ENCODE peak calls at places on chromosome 2, in ten cellular contexts. One of them, this sample, is unnamed.

GRCh38 chr2:110993557-110994231 is 127.0 kb upstream of the BCL2L11 start:
- DNase-seq in activated T-cell treated with anti-CD3 and anti-CD28 coated beads for 24 hours: no peak
- DNase-seq in Right ventricle myocardium superior: no peak
- DNase-seq in effector CD4-positive, alpha-beta T cell: no peak
- DNase-seq in CD8-positive, alpha-beta memory T cell: no peak
- DNase-seq in NCI-H526 treated with DMSO at 0.1 percent for 48 hours: no peak
- DNase-seq in germinal center: no peak
- DNase-seq in skeletal muscle cell: no peak
- DNase-seq in AG08395: no peak
- DNase-seq in AG04449: no peak
- DNase-seq in this sample: peak

GRCh38 chr2:29011650-29012060 is 30.6 kb downstream of the TOGARAM2 start:
- DNase-seq in activated T-cell treated with anti-CD3 and anti-CD28 coated beads for 24 hours: peak
- DNase-seq in Right ventricle myocardium superior: peak
- DNase-seq in effector CD4-positive, alpha-beta T cell: peak
- DNase-seq in CD8-positive, alpha-beta memory T cell: peak
- DNase-seq in NCI-H526 treated with DMSO at 0.1 percent for 48 hours: no peak
- DNase-seq in germinal center: peak
- DNase-seq in skeletal muscle cell: peak
- DNase-seq in AG08395: no peak
- DNase-seq in AG04449: no peak
- DNase-seq in this sample: peak

GRCh38 chr2:100588071-100588786 is 25.4 kb downstream of the PDCL3 start:
- DNase-seq in activated T-cell treated with anti-CD3 and anti-CD28 coated beads for 24 hours: no peak
- DNase-seq in Right ventricle myocardium superior: no peak
- DNase-seq in effector CD4-positive, alpha-beta T cell: peak
- DNase-seq in CD8-positive, alpha-beta memory T cell: peak
- DNase-seq in NCI-H526 treated with DMSO at 0.1 percent for 48 hours: no peak
- DNase-seq in germinal center: no peak
- DNase-seq in skeletal muscle cell: peak
- DNase-seq in AG08395: peak
- DNase-seq in AG04449: no peak
- DNase-seq in this sample: no peak

GRCh38 chr2:24762518-24762917 is 30.7 kb downstream of the PTRHD1 start:
- DNase-seq in activated T-cell treated with anti-CD3 and anti-CD28 coated beads for 24 hours: no peak
- DNase-seq in Right ventricle myocardium superior: no peak
- DNase-seq in effector CD4-positive, alpha-beta T cell: no peak
- DNase-seq in CD8-positive, alpha-beta memory T cell: no peak
- DNase-seq in NCI-H526 treated with DMSO at 0.1 percent for 48 hours: no peak
- DNase-seq in germinal center: no peak
- DNase-seq in skeletal muscle cell: no peak
- DNase-seq in AG08395: no peak
- DNase-seq in AG04449: no peak
- DNase-seq in this sample: no peak

GRCh38 chr2:105235388-105236059 is 6.0 kb upstream of the GPR45 start:
- DNase-seq in activated T-cell treated with anti-CD3 and anti-CD28 coated beads for 24 hours: peak
- DNase-seq in Right ventricle myocardium superior: peak
- DNase-seq in effector CD4-positive, alpha-beta T cell: peak
- DNase-seq in CD8-positive, alpha-beta memory T cell: peak
- DNase-seq in NCI-H526 treated with DMSO at 0.1 percent for 48 hours: peak
- DNase-seq in germinal center: peak
- DNase-seq in skeletal muscle cell: peak
- DNase-seq in AG08395: peak
- DNase-seq in AG04449: no peak
- DNase-seq in this sample: peak

GRCh38 chr2:218816561-218817011 is 15.0 kb downstream of the PRKAG3 start:
- DNase-seq in activated T-cell treated with anti-CD3 and anti-CD28 coated beads for 24 hours: no peak
- DNase-seq in Right ventricle myocardium superior: no peak
- DNase-seq in effector CD4-positive, alpha-beta T cell: no peak
- DNase-seq in CD8-positive, alpha-beta memory T cell: no peak
- DNase-seq in NCI-H526 treated with DMSO at 0.1 percent for 48 hours: no peak
- DNase-seq in germinal center: no peak
- DNase-seq in skeletal muscle cell: no peak
- DNase-seq in AG08395: no peak
- DNase-seq in AG04449: no peak
- DNase-seq in this sample: no peak

GRCh38 chr2:124024491-124025348 is at the start of gene CNTNAP5:
- DNase-seq in activated T-cell treated with anti-CD3 and anti-CD28 coated beads for 24 hours: no peak
- DNase-seq in Right ventricle myocardium superior: peak
- DNase-seq in effector CD4-positive, alpha-beta T cell: no peak
- DNase-seq in CD8-positive, alpha-beta memory T cell: no peak
- DNase-seq in NCI-H526 treated with DMSO at 0.1 percent for 48 hours: no peak
- DNase-seq in germinal center: peak
- DNase-seq in skeletal muscle cell: no peak
- DNase-seq in AG08395: peak
- DNase-seq in AG04449: no peak
- DNase-seq in this sample: no peak

GRCh38 chr2:142175917-142176316 is 45.1 kb upstream of the LRP1B start:
- DNase-seq in activated T-cell treated with anti-CD3 and anti-CD28 coated beads for 24 hours: no peak
- DNase-seq in Right ventricle myocardium superior: no peak
- DNase-seq in effector CD4-positive, alpha-beta T cell: no peak
- DNase-seq in CD8-positive, alpha-beta memory T cell: no peak
- DNase-seq in NCI-H526 treated with DMSO at 0.1 percent for 48 hours: no peak
- DNase-seq in germinal center: no peak
- DNase-seq in skeletal muscle cell: no peak
- DNase-seq in AG08395: no peak
- DNase-seq in AG04449: no peak
- DNase-seq in this sample: no peak

GRCh38 chr2:108412995-108413726 is 35.4 kb downstream of the SULT1C4 start:
- DNase-seq in activated T-cell treated with anti-CD3 and anti-CD28 coated beads for 24 hours: no peak
- DNase-seq in Right ventricle myocardium superior: no peak
- DNase-seq in effector CD4-positive, alpha-beta T cell: no peak
- DNase-seq in CD8-positive, alpha-beta memory T cell: no peak
- DNase-seq in NCI-H526 treated with DMSO at 0.1 percent for 48 hours: no peak
- DNase-seq in germinal center: no peak
- DNase-seq in skeletal muscle cell: peak
- DNase-seq in AG08395: peak
- DNase-seq in AG04449: peak
- DNase-seq in this sample: no peak

GRCh38 chr2:231134910-231135650 is 10.2 kb upstream of the HTR2B start:
- DNase-seq in activated T-cell treated with anti-CD3 and anti-CD28 coated beads for 24 hours: no peak
- DNase-seq in Right ventricle myocardium superior: no peak
- DNase-seq in effector CD4-positive, alpha-beta T cell: no peak
- DNase-seq in CD8-positive, alpha-beta memory T cell: no peak
- DNase-seq in NCI-H526 treated with DMSO at 0.1 percent for 48 hours: no peak
- DNase-seq in germinal center: peak
- DNase-seq in skeletal muscle cell: no peak
- DNase-seq in AG08395: no peak
- DNase-seq in AG04449: no peak
- DNase-seq in this sample: no peak